ENCODE peak calls at places on chromosomes 5 and 9, in four cellular contexts. B is HepG2, P is GM12878, R is K562. J is an unnamed sample.

GRCh38 chr5:79070002-79070567 is 518 bp downstream of the BHMT2 start:
- DNase-seq in B (peak), P (no peak), R (no peak), J (no peak)

GRCh38 chr9:132797861-132798659 is 80.0 kb downstream of the AK8 start:
- DNase-seq in B (no peak), P (no peak), R (no peak), J (no peak)

GRCh38 chr5:69136296-69136695 is 30.7 kb upstream of the CCNB1 start:
- DNase-seq in B (no peak), P (peak), R (no peak), J (no peak)

GRCh38 chr9:12784461-12785250 is 9.8 kb downstream of the LURAP1L start:
- DNase-seq in B (peak), P (no peak), R (no peak), J (peak)

GRCh38 chr9:100352201-100352726 is 478 bp downstream of the TEX10 start:
- DNase-seq in B (no peak), P (no peak), R (peak), J (peak)

GRCh38 chr9:34869390-34869789 is 88.7 kb upstream of the PHF24 start:
- DNase-seq in B (peak), P (no peak), R (no peak), J (no peak)

GRCh38 chr9:14882118-14882517 is 28.1 kb downstream of the FREM1 start:
- DNase-seq in B (peak), P (no peak), R (no peak), J (no peak)

GRCh38 chr9:93302586-93303257 is 118.8 kb downstream of the WNK2 start:
- DNase-seq in B (peak), P (no peak), R (peak), J (peak)

GRCh38 chr9:112819635-112820496 is 69.3 kb downstream of the SNX30 start:
- DNase-seq in B (peak), P (peak), R (peak), J (peak)

GRCh38 chr5:9781275-9781674 is 151.1 kb upstream of the TAS2R1 start:
- DNase-seq in B (no peak), P (no peak), R (no peak), J (no peak)

GRCh38 chr5:124678478-124678877 is 68.0 kb downstream of the ZNF608 start:
- DNase-seq in B (no peak), P (no peak), R (no peak), J (no peak)

GRCh38 chr5:141001854-141002666 is 35.8 kb downstream of the PCDHAC2 start:
- DNase-seq in B (no peak), P (no peak), R (no peak), J (peak)

GRCh38 chr5:124927735-124928134 is 181.3 kb upstream of the ZNF608 start:
- DNase-seq in B (no peak), P (no peak), R (no peak), J (no peak)

GRCh38 chr9:96651626-96652025 is 3.5 kb downstream of the PRXL2C start:
- DNase-seq in B (no peak), P (no peak), R (no peak), J (no peak)

GRCh38 chr9:137309368-137310189 is 7.5 kb upstream of the NRARP start:
- DNase-seq in B (no peak), P (no peak), R (no peak), J (no peak)

GRCh38 chr5:88889165-88890069 is 6.4 kb upstream of the MEF2C start:
- DNase-seq in B (no peak), P (no peak), R (no peak), J (no peak)

GRCh38 chr5:85049020-85049419 is 664.3 kb upstream of the EDIL3 start:
- DNase-seq in B (peak), P (no peak), R (no peak), J (peak)

GRCh38 chr5:96096724-96097123 is 135.1 kb upstream of the ELL2 start:
- DNase-seq in B (no peak), P (no peak), R (no peak), J (no peak)

GRCh38 chr9:87812375-87813118 is 70.1 kb upstream of the SPATA31E1 start:
- DNase-seq in B (peak), P (no peak), R (peak), J (peak)

GRCh38 chr9:113570749-113571711 is 107.5 kb downstream of the RGS3 start:
- DNase-seq in B (no peak), P (no peak), R (no peak), J (no peak)

GRCh38 chr9:6566409-6567139 is 79.0 kb downstream of the GLDC start:
- DNase-seq in B (no peak), P (no peak), R (no peak), J (no peak)

GRCh38 chr9:113178087-113178486 is 27.3 kb downstream of the SLC31A2 start:
- DNase-seq in B (no peak), P (no peak), R (no peak), J (no peak)

GRCh38 chr9:6771722-6772121 is 13.9 kb downstream of the KDM4C start:
- DNase-seq in B (no peak), P (no peak), R (no peak), J (no peak)

GRCh38 chr5:119327018-119327417 is 28.8 kb upstream of the TNFAIP8 start:
- DNase-seq in B (no peak), P (no peak), R (no peak), J (no peak)

GRCh38 chr9:99368341-99369326 is 146.6 kb downstream of the SEC61B start:
- DNase-seq in B (no peak), P (peak), R (no peak), J (no peak)

GRCh38 chr9:126799051-126799450 is 5.8 kb upstream of the ZBTB43 start:
- DNase-seq in B (no peak), P (no peak), R (no peak), J (no peak)

GRCh38 chr9:115167175-115167574 is 49.2 kb upstream of the TNC start:
- DNase-seq in B (no peak), P (no peak), R (no peak), J (no peak)

GRCh38 chr5:1437452-1437851 is 7.8 kb downstream of the SLC6A3 start:
- DNase-seq in B (peak), P (no peak), R (peak), J (peak)

GRCh38 chr5:52504584-52505240 is 283.0 kb upstream of the ITGA1 start:
- DNase-seq in B (no peak), P (no peak), R (no peak), J (no peak)

GRCh38 chr9:128972956-128973355 is 25.5 kb downstream of the NUP188 start:
- DNase-seq in B (no peak), P (no peak), R (no peak), J (no peak)

GRCh38 chr5:1549631-1550030 is 25.9 kb upstream of the LPCAT1 start:
- DNase-seq in B (no peak), P (no peak), R (peak), J (no peak)

GRCh38 chr9:114271556-114272510 is 51.1 kb upstream of the ORM1 start:
- DNase-seq in B (peak), P (no peak), R (no peak), J (peak)

GRCh38 chr9:81827616-81828296 is 100.5 kb upstream of the SPATA31D4 start:
- DNase-seq in B (no peak), P (no peak), R (no peak), J (no peak)

GRCh38 chr9:3498691-3499090 is 27.1 kb downstream of the RFX3 start:
- DNase-seq in B (no peak), P (no peak), R (no peak), J (no peak)

GRCh38 chr9:128498911-128499310 is 5.6 kb upstream of the GLE1 start:
- DNase-seq in B (no peak), P (no peak), R (no peak), J (no peak)

GRCh38 chr9:38160613-38161215 is 91.7 kb upstream of the SHB start:
- DNase-seq in B (peak), P (no peak), R (peak), J (peak)

GRCh38 chr5:147169399-147169798 is 65.4 kb upstream of the STK32A start:
- DNase-seq in B (peak), P (no peak), R (no peak), J (no peak)

GRCh38 chr5:124952079-124952478 is 205.6 kb upstream of the ZNF608 start:
- DNase-seq in B (no peak), P (peak), R (no peak), J (no peak)

GRCh38 chr9:121192518-121192917 is 9.2 kb downstream of the RAB14 start:
- DNase-seq in B (no peak), P (no peak), R (no peak), J (no peak)

GRCh38 chr9:121194730-121195129 is 6.9 kb downstream of the RAB14 start:
- DNase-seq in B (no peak), P (no peak), R (no peak), J (no peak)

GRCh38 chr9:121191235-121191634 is 10.4 kb downstream of the RAB14 start:
- DNase-seq in B (no peak), P (no peak), R (no peak), J (no peak)

GRCh38 chr9:121196389-121196788 is 5.3 kb downstream of the RAB14 start:
- DNase-seq in B (no peak), P (no peak), R (no peak), J (no peak)

GRCh38 chr9:121192959-121193645 is 8.6 kb downstream of the RAB14 start:
- DNase-seq in B (no peak), P (no peak), R (no peak), J (no peak)
- TF ChIP-seq FOXM1 in B (no peak), P (no peak), R (no peak), J (no peak)

DNA sequence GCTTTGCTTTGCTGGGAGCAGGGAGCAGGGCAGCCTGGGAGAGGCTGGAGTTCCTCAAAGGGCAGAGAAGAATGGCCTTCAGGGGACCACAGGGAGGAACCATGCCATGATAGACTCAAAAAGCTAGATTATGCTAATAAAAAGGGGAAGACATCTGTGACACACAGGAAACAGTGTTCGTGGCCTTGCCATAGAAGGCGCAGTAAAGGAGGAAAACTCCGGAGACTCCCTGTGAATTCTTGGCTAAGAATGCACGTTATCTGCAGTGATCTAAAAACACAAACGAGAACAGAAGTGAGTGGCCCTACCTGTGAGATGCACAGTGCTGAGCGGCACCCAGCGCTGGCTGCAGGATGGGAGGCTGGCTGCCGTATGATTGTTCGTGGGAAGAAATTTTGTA is 15.9 kb upstream of the LTC4S start:
- DNase-seq in B (no peak), P (no peak), R (no peak), J (no peak)
- TF ChIP-seq SP1 in B (no peak), P (no peak), R (no peak), J (no peak)

GRCh38 chr5:13354611-13355010 is 589.9 kb downstream of the DNAH5 start:
- DNase-seq in B (no peak), P (no peak), R (no peak), J (no peak)
- TF ChIP-seq FOXM1 in B (no peak), P (no peak), R (no peak), J (no peak)

GRCh38 chr5:11459716-11460115 is 444.5 kb downstream of the CTNND2 start:
- DNase-seq in B (no peak), P (no peak), R (no peak), J (no peak)
- TF ChIP-seq SP1 in B (no peak), P (no peak), R (no peak), J (no peak)

GRCh38 chr5:150397749-150398431 is 14.8 kb downstream of the CD74 start:
- DNase-seq in B (no peak), P (no peak), R (no peak), J (no peak)

GRCh38 chr5:150400327-150401075 is 12.2 kb downstream of the CD74 start:
- DNase-seq in B (no peak), P (no peak), R (no peak), J (no peak)

GRCh38 chr5:150400020-150400326 is 12.7 kb downstream of the CD74 start:
- DNase-seq in B (no peak), P (no peak), R (no peak), J (no peak)

GRCh38 chr5:150398432-150399157 is 14.1 kb downstream of the CD74 start:
- DNase-seq in B (no peak), P (no peak), R (peak), J (peak)

GRCh38 chr5:150399158-150400019 is 13.3 kb downstream of the CD74 start:
- DNase-seq in B (no peak), P (no peak), R (no peak), J (no peak)
- TF ChIP-seq FOXM1 in B (no peak), P (no peak), R (no peak), J (no peak)

DNA sequence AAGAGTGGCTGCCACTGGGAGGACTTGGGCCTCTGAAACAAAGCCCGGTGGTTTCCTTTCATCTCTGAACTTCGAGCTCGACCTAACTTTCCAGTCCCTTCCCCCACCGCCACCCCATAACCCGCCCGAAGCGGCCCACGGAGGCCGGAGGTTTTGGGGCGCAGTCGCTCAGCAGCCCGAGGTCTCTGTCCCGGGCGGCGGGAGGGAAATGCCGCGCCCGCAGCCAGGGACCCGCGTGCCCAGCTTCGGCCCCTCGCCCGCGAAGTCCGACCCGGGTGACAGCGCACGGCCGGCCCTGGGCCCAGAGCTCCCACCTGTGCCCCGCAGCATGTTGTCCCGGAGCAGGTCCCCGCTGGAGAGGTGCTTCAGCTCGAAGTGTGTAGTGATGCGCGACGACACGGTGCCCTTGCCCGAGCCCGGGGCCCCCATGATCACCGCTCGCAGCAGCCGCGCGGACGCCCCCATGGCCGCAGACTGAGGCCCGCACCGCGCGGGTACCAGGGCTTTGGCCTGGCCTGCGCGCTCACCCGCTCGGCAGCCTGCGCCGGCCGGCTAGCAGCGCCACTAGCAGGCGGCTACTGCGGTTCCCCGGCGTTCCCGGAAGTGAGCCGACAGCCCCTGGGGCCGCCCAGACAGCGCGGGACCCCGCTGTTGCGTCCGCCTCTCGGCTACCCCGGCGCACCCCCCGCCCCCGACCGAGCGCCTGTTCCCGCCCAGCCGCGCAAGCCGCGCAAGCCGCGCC is at the start of gene AK3:
- DNase-seq in B (peak), P (no peak), R (peak), J (peak)
- TF ChIP-seq SP1 in B (no peak), P (no peak), R (no peak), J (no peak)